ENCODE peak calls at places on chromosomes 12 and 14, in eight cellular contexts. E is tibial nerve; C is amniotic stem cell; D is HCEC 1CT; K is cardiac fibroblast; W is NCI-H1694 treated with DMSO at 0.1 percent for 48 hours; H is HCT116; N is stimulated activated CD4-positive, alpha-beta T cell treated with anti-CD3 and anti-CD28 coated beads, Interleukin-1b, Interleukin-23, amount 100 ng/mL, for 48 hours. V is an unnamed sample.

GRCh38 chr12:47214001-47214619 is 134.4 kb upstream of the AMIGO2 start:
- DNase-seq in E (no peak), C (no peak), D (no peak), K (no peak), W (no peak), H (no peak), N (no peak), V (no peak)

GRCh38 chr12:93751864-93752610 is 74.9 kb downstream of the CRADD start:
- DNase-seq in E (no peak), C (peak), D (peak), K (peak), W (no peak), H (no peak), N (no peak), V (no peak)

GRCh38 chr14:24368562-24369252 is 723 bp downstream of the NFATC4 start:
- DNase-seq in E (peak), C (peak), D (peak), K (peak), W (peak), H (no peak), N (no peak), V (peak)

GRCh38 chr12:124832856-124833255 is 30.8 kb downstream of the SCARB1 start:
- DNase-seq in E (no peak), C (no peak), D (no peak), K (no peak), W (no peak), H (no peak), N (no peak), V (no peak)

GRCh38 chr12:19150273-19150895 is 20.9 kb downstream of the PLEKHA5 start:
- DNase-seq in E (no peak), C (no peak), D (no peak), K (no peak), W (no peak), H (no peak), N (no peak), V (peak)

GRCh38 chr12:128727999-128728398 is 95.8 kb downstream of the SLC15A4 start:
- DNase-seq in E (no peak), C (no peak), D (no peak), K (no peak), W (no peak), H (no peak), N (no peak), V (no peak)

GRCh38 chr12:52525661-52526499 is 5.7 kb upstream of the KRT5 start:
- DNase-seq in E (no peak), C (no peak), D (no peak), K (no peak), W (no peak), H (no peak), N (no peak), V (no peak)

GRCh38 chr12:2264622-2265306 is 212.0 kb downstream of the CACNA1C start:
- DNase-seq in E (no peak), C (peak), D (peak), K (peak), W (no peak), H (no peak), N (no peak), V (no peak)

GRCh38 chr12:127555071-127555470 is 711.9 kb upstream of the TMEM132C start:
- DNase-seq in E (no peak), C (no peak), D (no peak), K (no peak), W (no peak), H (no peak), N (no peak), V (no peak)

GRCh38 chr12:14907953-14908352 is 22.3 kb upstream of the MGP start:
- DNase-seq in E (no peak), C (no peak), D (no peak), K (no peak), W (no peak), H (no peak), N (peak), V (no peak)

GRCh38 chr12:4830568-4830967 is 79.1 kb upstream of the KCNA1 start:
- DNase-seq in E (no peak), C (no peak), D (no peak), K (no peak), W (no peak), H (no peak), N (no peak), V (no peak)

GRCh38 chr14:37150414-37150813 is 22.0 kb downstream of the SLC25A21 start:
- DNase-seq in E (no peak), C (peak), D (peak), K (peak), W (peak), H (no peak), N (no peak), V (peak)

GRCh38 chr14:52051251-52051650 is 17.6 kb downstream of the NID2 start:
- DNase-seq in E (no peak), C (no peak), D (no peak), K (peak), W (no peak), H (no peak), N (no peak), V (no peak)

GRCh38 chr12:27810756-27811155 is 30.7 kb upstream of the MANSC4 start:
- DNase-seq in E (no peak), C (no peak), D (no peak), K (no peak), W (no peak), H (no peak), N (no peak), V (peak)

GRCh38 chr14:23094666-23095195 is at the start of gene ACIN1:
- DNase-seq in E (peak), C (no peak), D (peak), K (peak), W (no peak), H (peak), N (peak), V (peak)

GRCh38 chr14:99621948-99622347 is 17.9 kb upstream of the CCDC85C start:
- DNase-seq in E (no peak), C (no peak), D (no peak), K (no peak), W (no peak), H (no peak), N (no peak), V (no peak)

GRCh38 chr14:52033131-52033642 is 35.7 kb downstream of the NID2 start:
- DNase-seq in E (no peak), C (peak), D (peak), K (peak), W (no peak), H (no peak), N (no peak), V (no peak)

GRCh38 chr12:130829391-130830245 is 9.4 kb downstream of the STX2 start:
- DNase-seq in E (no peak), C (no peak), D (no peak), K (no peak), W (no peak), H (no peak), N (no peak), V (no peak)

GRCh38 chr12:75634244-75635222 is 123.1 kb upstream of the KRR1 start:
- DNase-seq in E (no peak), C (no peak), D (no peak), K (no peak), W (no peak), H (no peak), N (no peak), V (peak)

GRCh38 chr14:104975481-104976197 is 2.5 kb downstream of the AHNAK2 start:
- DNase-seq in E (no peak), C (no peak), D (no peak), K (no peak), W (peak), H (no peak), N (no peak), V (peak)

GRCh38 chr12:65495233-65495632 is 216.8 kb downstream of the MSRB3 start:
- DNase-seq in E (no peak), C (no peak), D (peak), K (peak), W (no peak), H (peak), N (no peak), V (peak)

GRCh38 chr14:65286443-65286842 is 126.1 kb upstream of the FUT8 start:
- DNase-seq in E (no peak), C (no peak), D (peak), K (no peak), W (no peak), H (peak), N (peak), V (no peak)

GRCh38 chr14:94177806-94178205 is 3.7 kb downstream of the PPP4R4 start:
- DNase-seq in E (no peak), C (no peak), D (no peak), K (no peak), W (no peak), H (no peak), N (no peak), V (no peak)

GRCh38 chr14:50943261-50943942 is 881 bp downstream of the PYGL start:
- DNase-seq in E (peak), C (no peak), D (peak), K (peak), W (no peak), H (peak), N (no peak), V (no peak)

GRCh38 chr12:20196767-20197166 is 171.6 kb upstream of the PDE3A start:
- DNase-seq in E (no peak), C (no peak), D (no peak), K (no peak), W (no peak), H (no peak), N (no peak), V (no peak)

GRCh38 chr14:100615736-100616695 is 28.8 kb upstream of the BEGAIN start:
- DNase-seq in E (no peak), C (no peak), D (no peak), K (no peak), W (no peak), H (no peak), N (no peak), V (no peak)

GRCh38 chr12:65533177-65533883 is 254.8 kb downstream of the MSRB3 start:
- DNase-seq in E (no peak), C (no peak), D (peak), K (peak), W (no peak), H (peak), N (no peak), V (peak)

GRCh38 chr12:11814362-11814761 is 164.9 kb downstream of the ETV6 start:
- DNase-seq in E (no peak), C (no peak), D (peak), K (peak), W (peak), H (no peak), N (peak), V (peak)

GRCh38 chr12:99984271-99985128 is at the start of gene ANKS1B:
- DNase-seq in E (no peak), C (peak), D (no peak), K (peak), W (peak), H (no peak), N (peak), V (peak)

GRCh38 chr12:102740157-102741032 is 176.6 kb downstream of the PAH start:
- DNase-seq in E (no peak), C (peak), D (no peak), K (peak), W (peak), H (peak), N (no peak), V (no peak)

GRCh38 chr12:120283318-120283717 is 8.4 kb downstream of the RNU4-2 start:
- DNase-seq in E (no peak), C (no peak), D (no peak), K (no peak), W (no peak), H (no peak), N (no peak), V (no peak)

GRCh38 chr12:67633708-67634107 is 14.8 kb upstream of the DYRK2 start:
- DNase-seq in E (no peak), C (no peak), D (no peak), K (no peak), W (no peak), H (no peak), N (no peak), V (no peak)

GRCh38 chr14:54715811-54716210 is 148.9 kb downstream of the SAMD4A start:
- DNase-seq in E (no peak), C (no peak), D (no peak), K (no peak), W (no peak), H (no peak), N (no peak), V (no peak)

GRCh38 chr12:2387051-2387834 is 334.5 kb downstream of the CACNA1C start:
- DNase-seq in E (no peak), C (no peak), D (no peak), K (peak), W (no peak), H (no peak), N (peak), V (no peak)

GRCh38 chr12:47509398-47509851 is 196.4 kb downstream of the RPAP3 start:
- DNase-seq in E (no peak), C (peak), D (no peak), K (peak), W (no peak), H (no peak), N (no peak), V (no peak)

V was measured in SJCRH30.